ENCODE peak calls at places on chromosomes 16 and 17, in five cellular contexts. R is ascending aorta, X is left lung, M is choroid plexus epithelial cell, J is epithelial cell of esophagus. H is an unnamed sample.

GRCh38 chr17:64343833-64344637 is 46.6 kb downstream of the PECAM1 start:
- DNase-seq in R (peak), X (peak), M (peak), J (peak), H (peak)

GRCh38 chr17:60102632-60103047 is 23.9 kb upstream of the HEATR6 start:
- DNase-seq in R (no peak), X (peak), M (peak), J (peak), H (peak)

GRCh38 chr16:71626018-71626857 is at the start of gene MARVELD3:
- DNase-seq in R (peak), X (peak), M (no peak), J (peak), H (peak)

GRCh38 chr16:50428116-50428515 is 59.3 kb upstream of the BRD7 start:
- DNase-seq in R (no peak), X (no peak), M (no peak), J (peak), H (no peak)

GRCh38 chr16:11188801-11189740 is 66.9 kb downstream of the SOCS1 start:
- DNase-seq in R (no peak), X (no peak), M (no peak), J (peak), H (no peak)

GRCh38 chr17:59371426-59372099 is 40.1 kb downstream of the YPEL2 start:
- DNase-seq in R (peak), X (no peak), M (peak), J (no peak), H (peak)

GRCh38 chr17:56973520-56973919 is 4.4 kb upstream of the SCPEP1 start:
- DNase-seq in R (no peak), X (no peak), M (no peak), J (peak), H (no peak)

GRCh38 chr17:12282056-12282455 is 261.4 kb downstream of the MAP2K4 start:
- DNase-seq in R (no peak), X (no peak), M (peak), J (no peak), H (no peak)

GRCh38 chr16:49019081-49019633 is 262.5 kb downstream of the CBLN1 start:
- DNase-seq in R (no peak), X (no peak), M (no peak), J (no peak), H (no peak)

GRCh38 chr16:4309833-4310266 is 6.0 kb upstream of the GLIS2 start:
- DNase-seq in R (peak), X (peak), M (peak), J (peak), H (peak)

GRCh38 chr16:50821586-50821985 is 79.7 kb downstream of the CYLD start:
- DNase-seq in R (no peak), X (no peak), M (no peak), J (peak), H (no peak)

GRCh38 chr17:45775576-45776011 is 8.5 kb upstream of the CRHR1 start:
- DNase-seq in R (no peak), X (peak), M (no peak), J (no peak), H (no peak)

GRCh38 chr17:16215002-16215272 is 397 bp downstream of the NCOR1 start:
- DNase-seq in R (peak), X (peak), M (no peak), J (peak), H (peak)

GRCh38 chr17:2706911-2707510 is 4.6 kb downstream of the CLUH start:
- DNase-seq in R (no peak), X (peak), M (no peak), J (no peak), H (no peak)

GRCh38 chr16:23324727-23325126 is 22.6 kb downstream of the SCNN1B start:
- DNase-seq in R (no peak), X (peak), M (no peak), J (no peak), H (no peak)

GRCh38 chr16:10668322-10669045 is 26.2 kb downstream of the TEKT5 start:
- DNase-seq in R (no peak), X (no peak), M (peak), J (peak), H (no peak)

GRCh38 chr17:43952351-43952723 is 1.4 kb downstream of the PYY start:
- DNase-seq in R (no peak), X (peak), M (no peak), J (no peak), H (no peak)

GRCh38 chr16:12330977-12331376 is 354.4 kb downstream of the SNX29 start:
- DNase-seq in R (no peak), X (no peak), M (no peak), J (no peak), H (no peak)

GRCh38 chr17:66555605-66556004 is 253.2 kb downstream of the PRKCA start:
- DNase-seq in R (no peak), X (no peak), M (no peak), J (no peak), H (no peak)

GRCh38 chr17:69511244-69511643 is 96.7 kb downstream of the MAP2K6 start:
- DNase-seq in R (no peak), X (no peak), M (no peak), J (no peak), H (no peak)

GRCh38 chr17:44198721-44199552 is 747 bp downstream of the ATXN7L3 start:
- DNase-seq in R (no peak), X (peak), M (peak), J (peak), H (peak)

GRCh38 chr16:26396511-26397235 is 670.1 kb upstream of the C16orf82 start:
- DNase-seq in R (no peak), X (no peak), M (no peak), J (no peak), H (no peak)

GRCh38 chr17:64399767-64400156 is 9.1 kb upstream of the PECAM1 start:
- DNase-seq in R (no peak), X (no peak), M (no peak), J (no peak), H (no peak)

GRCh38 chr17:19762515-19762961 is 14.4 kb upstream of the ALDH3A1 start:
- DNase-seq in R (peak), X (peak), M (peak), J (peak), H (peak)

GRCh38 chr17:78634154-78634553 is 57.0 kb upstream of the DNAH17 start:
- DNase-seq in R (no peak), X (no peak), M (no peak), J (no peak), H (no peak)

GRCh38 chr16:30741461-30741914 is 6.7 kb upstream of the PHKG2 start:
- DNase-seq in R (no peak), X (no peak), M (peak), J (peak), H (peak)

GRCh38 chr17:1197379-1197778 is 17.6 kb upstream of the ABR start:
- DNase-seq in R (no peak), X (peak), M (peak), J (no peak), H (peak)

GRCh38 chr17:17146791-17147406 is 59.2 kb downstream of the PLD6 start:
- DNase-seq in R (no peak), X (peak), M (no peak), J (no peak), H (no peak)

GRCh38 chr16:77660311-77660710 is 62.0 kb upstream of the NUDT7 start:
- DNase-seq in R (no peak), X (no peak), M (peak), J (peak), H (no peak)

GRCh38 chr17:10294162-10294561 is 78.6 kb downstream of the MYH13 start:
- DNase-seq in R (no peak), X (no peak), M (no peak), J (no peak), H (no peak)

GRCh38 chr16:66520406-66521194 is 29.3 kb downstream of the TK2 start:
- DNase-seq in R (no peak), X (peak), M (no peak), J (peak), H (no peak)

GRCh38 chr16:31451681-31452351 is 7.5 kb upstream of the ARMC5 start:
- DNase-seq in R (no peak), X (no peak), M (peak), J (peak), H (peak)

GRCh38 chr17:12620200-12620720 is 45.4 kb upstream of the MYOCD start:
- DNase-seq in R (no peak), X (no peak), M (peak), J (peak), H (no peak)

GRCh38 chr17:4583796-4584124 is 569 bp upstream of the SMTNL2 start:
- DNase-seq in R (no peak), X (no peak), M (no peak), J (no peak), H (no peak)
- TF ChIP-seq CTCF in R (no peak), X (peak), M (peak), J (no peak), H (no peak)

DNA sequence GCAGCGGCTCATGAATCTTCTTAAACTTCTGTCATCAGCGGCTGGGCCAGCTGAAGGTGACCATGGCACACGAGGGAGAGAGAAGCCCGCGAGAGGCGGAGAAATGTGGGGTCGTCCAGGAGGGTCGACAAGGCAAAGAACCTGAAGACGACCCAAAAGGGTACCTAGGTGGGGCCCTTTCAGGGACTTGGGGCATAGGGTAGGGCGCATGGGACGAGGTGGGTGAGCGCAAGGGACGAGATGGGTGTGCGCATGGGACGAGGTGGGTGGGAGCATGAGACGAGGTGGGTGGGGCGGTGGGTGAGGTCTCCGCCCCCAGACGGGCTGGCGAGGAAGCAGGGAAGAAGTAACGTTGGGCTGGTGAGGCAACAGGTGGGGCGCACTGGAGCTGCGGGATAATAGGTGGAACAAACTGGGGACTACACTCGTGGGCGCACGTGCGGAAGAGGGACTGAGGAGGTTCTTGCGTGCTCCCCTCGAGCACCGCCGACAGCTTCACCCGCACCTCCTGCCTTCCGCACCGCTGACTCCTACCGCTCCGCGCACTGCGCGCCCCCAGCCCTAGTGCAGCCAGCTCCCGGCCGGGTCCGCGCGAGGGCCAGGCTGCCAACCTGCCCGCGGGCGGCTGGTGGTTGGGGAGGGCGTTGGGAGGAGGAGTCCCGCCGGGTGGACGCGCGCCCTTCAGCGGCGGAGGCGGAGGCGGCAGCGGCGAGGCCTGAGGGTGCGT is 23.2 kb upstream of the CRYM start:
- DNase-seq in R (peak), X (peak), M (peak), J (peak), H (peak)
- H3K4me3 ChIP-seq in R (peak), X (peak), M (peak), J (peak), H (peak)

DNA sequence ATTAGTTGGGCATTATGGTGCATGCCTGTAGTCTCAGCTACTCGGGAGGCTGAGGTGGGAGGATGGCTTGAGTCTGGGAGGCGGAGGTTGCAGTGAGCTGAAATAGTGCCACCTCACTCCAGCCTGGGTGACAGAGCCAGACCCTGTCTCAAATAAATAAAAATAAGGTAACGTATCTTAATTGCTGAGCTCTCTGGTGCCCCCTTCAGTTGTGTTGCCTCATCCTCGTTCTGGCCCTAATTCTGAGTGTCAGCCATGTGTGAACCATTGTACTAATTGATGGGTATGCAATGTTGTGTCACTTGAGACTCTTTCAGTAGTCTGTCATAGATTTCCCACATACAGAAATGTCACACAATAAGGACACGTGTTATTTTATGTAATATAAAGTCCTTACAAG is 363.1 kb upstream of the RBFOX1 start:
- DNase-seq in R (no peak), X (no peak), M (no peak), J (no peak), H (no peak)
- TF ChIP-seq CTCF in R (no peak), X (no peak), M (no peak), J (no peak), H (no peak)

DNA sequence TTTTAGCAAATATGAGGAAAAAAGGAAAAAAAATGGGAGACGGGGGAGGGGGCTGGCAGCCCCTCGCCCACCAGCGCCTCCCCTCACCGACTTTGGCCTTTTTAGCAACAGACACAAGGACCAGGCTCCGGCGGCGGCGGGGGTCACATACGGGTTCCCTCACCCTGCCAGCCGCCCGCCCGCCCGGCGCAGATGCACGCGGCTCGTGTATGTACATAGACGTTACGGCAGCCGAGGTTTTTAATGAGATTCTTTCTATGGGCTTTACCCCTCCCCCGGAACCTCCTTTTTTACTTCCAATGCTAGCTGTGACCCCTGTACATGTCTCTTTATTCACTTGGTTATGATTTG is 1.2 kb upstream of the TMEM88 start:
- DNase-seq in R (no peak), X (no peak), M (no peak), J (no peak), H (no peak)
- H3K4me3 ChIP-seq in R (no peak), X (no peak), M (no peak), J (no peak), H (no peak)

GRCh38 chr17:80964859-80965580 is 26.6 kb upstream of the CHMP6 start:
- DNase-seq in R (no peak), X (peak), M (no peak), J (no peak), H (no peak)
- TF ChIP-seq CTCF in R (no peak), X (no peak), M (no peak), J (no peak), H (no peak)

GRCh38 chr17:82282239-82283207 is 9.0 kb upstream of the CSNK1D start:
- DNase-seq in R (no peak), X (peak), M (no peak), J (peak), H (no peak)
- H3K4me3 ChIP-seq in R (no peak), X (no peak), M (no peak), J (no peak), H (no peak)

GRCh38 chr16:87681990-87682570 is 79.8 kb downstream of the JPH3 start:
- DNase-seq in R (no peak), X (no peak), M (peak), J (peak), H (no peak)
- TF ChIP-seq CTCF in R (no peak), X (no peak), M (peak), J (peak), H (no peak)

GRCh38 chr17:29760771-29761682 is 138.3 kb upstream of the CORO6 start:
- DNase-seq in R (peak), X (peak), M (peak), J (peak), H (peak)
- H3K4me3 ChIP-seq in R (peak), X (peak), M (peak), J (peak), H (peak)

DNA sequence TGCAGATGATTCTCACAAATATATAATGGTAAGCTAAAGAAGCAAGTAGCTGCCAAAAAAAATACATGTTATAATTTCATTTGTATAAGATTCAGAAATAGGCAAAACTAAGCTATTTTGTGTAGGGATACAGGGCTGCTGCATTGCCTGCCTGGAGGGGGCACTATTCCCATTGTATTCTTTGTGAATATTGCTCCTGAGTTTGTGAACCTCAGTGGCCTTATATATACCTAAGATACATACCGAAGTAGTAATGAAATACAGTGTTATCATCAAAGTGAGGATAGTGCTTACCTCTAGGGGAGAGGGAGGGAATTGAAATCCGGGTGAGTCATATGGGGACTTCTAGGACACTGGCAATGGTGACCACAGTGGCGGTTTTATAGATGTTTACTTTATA is 53.5 kb downstream of the C17orf58 start:
- DNase-seq in R (no peak), X (no peak), M (peak), J (peak), H (no peak)
- TF ChIP-seq CTCF in R (peak), X (peak), M (peak), J (peak), H (no peak)